ENCODE peak calls at places on chromosome 18, in four cellular contexts. W is endothelial cell of umbilical vein, D is GM23338, C is GM23248. I is an unnamed sample.

GRCh38 chr18:23528580-23529472 is 25.5 kb downstream of the RMC1 start:
- DNase-seq in W (no peak), D (no peak), C (peak), I (no peak)

GRCh38 chr18:69220529-69220928 is 180.2 kb upstream of the DOK6 start:
- DNase-seq in W (no peak), D (no peak), C (no peak), I (no peak)

GRCh38 chr18:42348722-42349121 is 393.7 kb downstream of the PIK3C3 start:
- DNase-seq in W (no peak), D (no peak), C (no peak), I (no peak)

GRCh38 chr18:63427566-63427965 is 5.3 kb upstream of the VPS4B start:
- DNase-seq in W (no peak), D (peak), C (no peak), I (no peak)

GRCh38 chr18:2846638-2847340 is at the start of gene EMILIN2:
- DNase-seq in W (peak), D (peak), C (peak), I (peak)

GRCh38 chr18:59813942-59814341 is 85.9 kb upstream of the PMAIP1 start:
- DNase-seq in W (no peak), D (no peak), C (no peak), I (no peak)

GRCh38 chr18:47054369-47054768 is 18.9 kb upstream of the ELOA2 start:
- DNase-seq in W (no peak), D (no peak), C (no peak), I (no peak)

GRCh38 chr18:596288-596881 is 403 bp upstream of the CLUL1 start:
- DNase-seq in W (no peak), D (peak), C (peak), I (no peak)

GRCh38 chr18:32095571-32096229 is 4.0 kb downstream of the RNF138 start:
- DNase-seq in W (no peak), D (no peak), C (no peak), I (no peak)

GRCh38 chr18:32096936-32097335 is 5.3 kb downstream of the RNF138 start:
- DNase-seq in W (no peak), D (no peak), C (no peak), I (no peak)

GRCh38 chr18:32093106-32093511 is 1.4 kb downstream of the RNF138 start:
- DNase-seq in W (peak), D (peak), C (peak), I (peak)

GRCh38 chr18:32093523-32093922 is 1.8 kb downstream of the RNF138 start:
- DNase-seq in W (no peak), D (no peak), C (no peak), I (peak)

DNA sequence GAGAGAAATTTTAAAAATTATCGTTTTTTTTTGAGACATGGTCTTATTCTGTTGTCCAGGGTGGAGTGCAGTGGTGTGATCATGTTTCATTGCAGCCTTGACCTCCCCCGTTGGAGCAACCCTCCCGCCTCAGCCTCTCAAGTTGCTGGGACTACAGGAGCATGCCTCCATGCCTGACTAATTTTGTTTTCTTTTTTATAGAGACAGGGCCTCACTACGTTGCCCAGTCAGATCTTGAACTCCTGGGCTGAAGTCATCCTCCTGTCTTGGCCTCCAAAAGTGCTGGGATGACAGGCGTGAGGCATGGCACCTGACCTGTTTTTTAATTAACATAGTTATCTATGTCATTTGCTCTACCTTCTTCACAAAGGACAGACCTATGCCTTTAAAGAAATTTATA is 3.5 kb downstream of the RNF138 start:
- DNase-seq in W (no peak), D (no peak), C (no peak), I (no peak)
- H3K4me3 ChIP-seq in W (no peak), D (no peak), C (no peak), I (no peak)

GRCh38 chr18:76264851-76265250 is 230.2 kb downstream of the ZNF516 start:
- DNase-seq in W (no peak), D (no peak), C (peak), I (no peak)
- TF ChIP-seq EZH2 in W (no peak), D (no peak), C (no peak), I (no peak)

DNA sequence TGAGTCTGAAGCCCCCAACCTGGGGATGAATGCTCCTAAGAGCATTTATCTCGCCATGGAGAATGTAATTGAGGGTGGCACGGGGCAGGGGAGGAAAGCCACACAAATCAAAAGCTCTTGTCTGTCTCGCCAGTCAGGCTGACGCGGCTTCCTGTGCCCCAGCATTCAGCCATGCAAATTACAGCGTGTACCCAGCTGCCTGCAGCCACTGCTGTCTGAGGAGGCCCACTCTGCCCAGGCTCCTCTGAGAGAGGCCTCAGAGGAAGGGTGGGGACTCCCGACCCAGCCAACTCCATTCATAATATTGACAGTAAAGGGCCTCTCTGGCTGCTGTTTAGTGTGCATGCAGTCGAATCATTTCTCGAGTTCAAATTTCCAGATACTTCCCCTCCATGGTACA is 22.0 kb downstream of the SMAD7 start:
- DNase-seq in W (peak), D (no peak), C (peak), I (peak)
- H3K4me3 ChIP-seq in W (no peak), D (no peak), C (peak), I (no peak)

DNA sequence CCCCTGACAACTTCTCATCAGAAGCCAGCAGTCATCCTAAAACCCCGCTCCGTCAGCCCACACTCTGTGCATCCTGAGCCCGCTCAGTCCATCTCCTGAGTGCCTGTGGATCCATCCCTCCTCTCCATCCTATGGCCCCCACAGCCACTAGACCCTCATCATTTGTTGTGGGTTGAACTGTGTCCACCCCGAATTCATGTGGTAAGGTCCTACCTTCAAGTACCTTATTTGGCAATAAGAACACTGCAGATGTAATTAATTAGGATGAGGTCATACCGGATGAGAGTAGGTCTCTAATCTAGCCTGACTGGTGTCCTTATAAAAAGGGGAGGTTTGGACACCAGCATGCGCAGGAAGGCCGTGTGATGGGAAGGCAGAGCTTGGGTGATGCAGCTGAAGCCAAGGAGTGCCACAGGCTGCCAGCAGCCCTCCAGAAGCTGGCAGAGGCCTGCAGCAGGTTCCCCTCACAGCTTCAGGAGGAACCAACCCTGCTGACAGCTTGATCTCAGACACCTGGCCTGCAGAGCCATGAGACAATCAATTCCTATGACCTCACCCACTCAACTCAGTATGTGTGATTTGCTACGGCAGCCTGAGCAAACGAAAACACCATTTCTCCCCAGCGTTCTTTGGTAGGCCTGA is 192.4 kb downstream of the ZBTB7C start:
- DNase-seq in W (no peak), D (no peak), C (no peak), I (no peak)
- TF ChIP-seq EZH2 in W (no peak), D (no peak), C (no peak), I (no peak)